ENCODE peak calls at places on chromosomes 4 and X, in seven cellular contexts. One of them, this sample, is unnamed.

GRCh38 chr4:175470141-175470540 is 341.9 kb downstream of the GPM6A start:
- DNase-seq in HCT116: no peak
- DNase-seq in GM23248: peak; percentile 36
- DNase-seq in choroid plexus epithelial cell: peak; percentile 76
- DNase-seq in gastrocnemius medialis: no peak
- DNase-seq in CD8-positive, alpha-beta memory T cell: no peak
- DNase-seq in A549: no peak
- DNase-seq in this sample: no peak

GRCh38 chr4:98677799-98678198 is 19.4 kb upstream of the TSPAN5 start:
- DNase-seq in HCT116: no peak
- DNase-seq in GM23248: no peak
- DNase-seq in choroid plexus epithelial cell: no peak
- DNase-seq in gastrocnemius medialis: no peak
- DNase-seq in CD8-positive, alpha-beta memory T cell: no peak
- DNase-seq in A549: no peak
- DNase-seq in this sample: no peak

GRCh38 chrX:29911673-29912072 is 303.7 kb upstream of the MAGEB2 start:
- DNase-seq in HCT116: no peak
- DNase-seq in GM23248: no peak
- DNase-seq in choroid plexus epithelial cell: no peak
- DNase-seq in gastrocnemius medialis: no peak
- DNase-seq in CD8-positive, alpha-beta memory T cell: no peak
- DNase-seq in A549: no peak
- DNase-seq in this sample: peak; percentile 1

GRCh38 chrX:109264878-109265277 is 217.0 kb downstream of the GUCY2F start:
- DNase-seq in HCT116: no peak
- DNase-seq in GM23248: no peak
- DNase-seq in choroid plexus epithelial cell: no peak
- DNase-seq in gastrocnemius medialis: no peak
- DNase-seq in CD8-positive, alpha-beta memory T cell: no peak
- DNase-seq in A549: no peak
- DNase-seq in this sample: no peak

GRCh38 chr4:10063544-10064300 is 42.4 kb upstream of the SLC2A9 start:
- DNase-seq in HCT116: peak; percentile 13
- DNase-seq in GM23248: peak; percentile 88
- DNase-seq in choroid plexus epithelial cell: peak; percentile 91
- DNase-seq in gastrocnemius medialis: peak; percentile 70
- DNase-seq in CD8-positive, alpha-beta memory T cell: no peak
- DNase-seq in A549: no peak
- DNase-seq in this sample: no peak

GRCh38 chrX:13165747-13166146 is 121.3 kb upstream of the FAM9C start:
- DNase-seq in HCT116: no peak
- DNase-seq in GM23248: no peak
- DNase-seq in choroid plexus epithelial cell: no peak
- DNase-seq in gastrocnemius medialis: no peak
- DNase-seq in CD8-positive, alpha-beta memory T cell: no peak
- DNase-seq in A549: no peak
- DNase-seq in this sample: no peak

GRCh38 chrX:148499638-148500427 is 584 bp upstream of the AFF2 start:
- DNase-seq in HCT116: no peak
- DNase-seq in GM23248: no peak
- DNase-seq in choroid plexus epithelial cell: no peak
- DNase-seq in gastrocnemius medialis: no peak
- DNase-seq in CD8-positive, alpha-beta memory T cell: no peak
- DNase-seq in A549: no peak
- DNase-seq in this sample: no peak

GRCh38 chr4:165207016-165207430 is 338 bp upstream of the KLHL2 start:
- DNase-seq in HCT116: no peak
- DNase-seq in GM23248: peak; percentile 47
- DNase-seq in choroid plexus epithelial cell: peak; percentile 41
- DNase-seq in gastrocnemius medialis: no peak
- DNase-seq in CD8-positive, alpha-beta memory T cell: no peak
- DNase-seq in A549: peak; percentile 9
- DNase-seq in this sample: no peak

GRCh38 chr4:56302775-56303174 is 84.5 kb downstream of the AASDH start:
- DNase-seq in HCT116: no peak
- DNase-seq in GM23248: no peak
- DNase-seq in choroid plexus epithelial cell: no peak
- DNase-seq in gastrocnemius medialis: no peak
- DNase-seq in CD8-positive, alpha-beta memory T cell: no peak
- DNase-seq in A549: no peak
- DNase-seq in this sample: no peak

GRCh38 chr4:93475730-93476129 is 352.8 kb upstream of the ATOH1 start:
- DNase-seq in HCT116: no peak
- DNase-seq in GM23248: no peak
- DNase-seq in choroid plexus epithelial cell: no peak
- DNase-seq in gastrocnemius medialis: no peak
- DNase-seq in CD8-positive, alpha-beta memory T cell: no peak
- DNase-seq in A549: no peak
- DNase-seq in this sample: no peak

GRCh38 chr4:158172196-158172557 is 648 bp downstream of the GASK1B start:
- DNase-seq in HCT116: no peak
- DNase-seq in GM23248: peak; percentile 28
- DNase-seq in choroid plexus epithelial cell: peak; percentile 73
- DNase-seq in gastrocnemius medialis: no peak
- DNase-seq in CD8-positive, alpha-beta memory T cell: no peak
- DNase-seq in A549: no peak
- DNase-seq in this sample: no peak

GRCh38 chrX:136336623-136337022 is 35.9 kb downstream of the ADGRG4 start:
- DNase-seq in HCT116: peak; percentile 3
- DNase-seq in GM23248: no peak
- DNase-seq in choroid plexus epithelial cell: peak; percentile 12
- DNase-seq in gastrocnemius medialis: no peak
- DNase-seq in CD8-positive, alpha-beta memory T cell: no peak
- DNase-seq in A549: no peak
- DNase-seq in this sample: peak; percentile 4

GRCh38 chr4:1080961-1081688 is 32.2 kb downstream of the RNF212 start:
- DNase-seq in HCT116: no peak
- DNase-seq in GM23248: peak; percentile 81
- DNase-seq in choroid plexus epithelial cell: no peak
- DNase-seq in gastrocnemius medialis: no peak
- DNase-seq in CD8-positive, alpha-beta memory T cell: no peak
- DNase-seq in A549: peak; percentile 16
- DNase-seq in this sample: peak; percentile 28

GRCh38 chr4:106627071-106627470 is 258.5 kb upstream of the GIMD1 start:
- DNase-seq in HCT116: no peak
- DNase-seq in GM23248: peak; percentile 48
- DNase-seq in choroid plexus epithelial cell: peak; percentile 24
- DNase-seq in gastrocnemius medialis: no peak
- DNase-seq in CD8-positive, alpha-beta memory T cell: no peak
- DNase-seq in A549: no peak
- DNase-seq in this sample: no peak

GRCh38 chr4:75985116-75985515 is 5.6 kb downstream of the SDAD1 start:
- DNase-seq in HCT116: no peak
- DNase-seq in GM23248: peak; percentile 96
- DNase-seq in choroid plexus epithelial cell: peak; percentile 70
- DNase-seq in gastrocnemius medialis: no peak
- DNase-seq in CD8-positive, alpha-beta memory T cell: no peak
- DNase-seq in A549: no peak
- DNase-seq in this sample: no peak

GRCh38 chr4:83449009-83449408 is 6.6 kb downstream of the HELQ start:
- DNase-seq in HCT116: no peak
- DNase-seq in GM23248: no peak
- DNase-seq in choroid plexus epithelial cell: no peak
- DNase-seq in gastrocnemius medialis: no peak
- DNase-seq in CD8-positive, alpha-beta memory T cell: no peak
- DNase-seq in A549: no peak
- DNase-seq in this sample: no peak

GRCh38 chrX:130896816-130897508 is 6.0 kb downstream of the ENOX2 start:
- DNase-seq in HCT116: no peak
- DNase-seq in GM23248: peak; percentile 59
- DNase-seq in choroid plexus epithelial cell: peak; percentile 26
- DNase-seq in gastrocnemius medialis: peak; percentile 16
- DNase-seq in CD8-positive, alpha-beta memory T cell: no peak
- DNase-seq in A549: no peak
- DNase-seq in this sample: no peak

GRCh38 chr4:156824451-156825060 is 147.0 kb downstream of the PDGFC start:
- DNase-seq in HCT116: no peak
- DNase-seq in GM23248: no peak
- DNase-seq in choroid plexus epithelial cell: no peak
- DNase-seq in gastrocnemius medialis: no peak
- DNase-seq in CD8-positive, alpha-beta memory T cell: no peak
- DNase-seq in A549: no peak
- DNase-seq in this sample: no peak

GRCh38 chr4:153114771-153115321 is 89.4 kb upstream of the TRIM2 start:
- DNase-seq in HCT116: peak; percentile 69
- DNase-seq in GM23248: peak; percentile 89
- DNase-seq in choroid plexus epithelial cell: peak; percentile 79
- DNase-seq in gastrocnemius medialis: no peak
- DNase-seq in CD8-positive, alpha-beta memory T cell: no peak
- DNase-seq in A549: no peak
- DNase-seq in this sample: peak; percentile 70

GRCh38 chrX:11143931-11144678 is 33.0 kb downstream of the HCCS start:
- DNase-seq in HCT116: peak; percentile 63
- DNase-seq in GM23248: peak; percentile 74
- DNase-seq in choroid plexus epithelial cell: peak; percentile 87
- DNase-seq in gastrocnemius medialis: peak; percentile 22
- DNase-seq in CD8-positive, alpha-beta memory T cell: peak; percentile 7
- DNase-seq in A549: peak; percentile 49
- DNase-seq in this sample: peak; percentile 68

GRCh38 chr4:77072195-77072753 is 3.5 kb downstream of the CCNI start:
- DNase-seq in HCT116: no peak
- DNase-seq in GM23248: no peak
- DNase-seq in choroid plexus epithelial cell: no peak
- DNase-seq in gastrocnemius medialis: no peak
- DNase-seq in CD8-positive, alpha-beta memory T cell: peak; percentile 10
- DNase-seq in A549: no peak
- DNase-seq in this sample: no peak

GRCh38 chr4:25198713-25199112 is 35.1 kb upstream of the PI4K2B start:
- DNase-seq in HCT116: no peak
- DNase-seq in GM23248: no peak
- DNase-seq in choroid plexus epithelial cell: no peak
- DNase-seq in gastrocnemius medialis: no peak
- DNase-seq in CD8-positive, alpha-beta memory T cell: no peak
- DNase-seq in A549: no peak
- DNase-seq in this sample: no peak

GRCh38 chr4:112732142-112732541 is 95.2 kb downstream of the LARP7 start:
- DNase-seq in HCT116: no peak
- DNase-seq in GM23248: no peak
- DNase-seq in choroid plexus epithelial cell: no peak
- DNase-seq in gastrocnemius medialis: no peak
- DNase-seq in CD8-positive, alpha-beta memory T cell: no peak
- DNase-seq in A549: no peak
- DNase-seq in this sample: no peak

DNA sequence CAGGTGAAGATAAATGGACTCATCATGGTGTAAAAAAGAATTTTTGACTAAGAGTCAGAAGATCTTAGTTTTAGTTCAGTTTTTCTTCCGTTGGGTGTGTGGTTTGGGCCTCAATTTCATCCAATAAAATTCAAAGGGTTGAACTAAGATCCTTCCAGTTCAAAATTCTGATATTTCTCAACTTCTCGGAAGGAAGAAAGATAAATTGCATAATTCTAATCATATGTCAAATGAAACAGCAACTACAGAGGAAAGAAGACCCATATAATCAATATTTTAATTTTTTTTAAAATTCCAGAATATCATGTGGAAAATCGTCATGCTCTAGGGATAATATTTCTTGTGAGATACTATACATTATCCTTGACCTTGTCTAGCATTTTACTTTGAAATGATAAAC is 192.8 kb downstream of the SPRY1 start:
- DNase-seq in HCT116: no peak
- DNase-seq in GM23248: no peak
- DNase-seq in choroid plexus epithelial cell: no peak
- DNase-seq in gastrocnemius medialis: no peak
- DNase-seq in CD8-positive, alpha-beta memory T cell: no peak
- DNase-seq in A549: no peak
- DNase-seq in this sample: no peak
- H3K4me3 ChIP-seq in HCT116: no peak overlapping the region
- H3K4me3 ChIP-seq in GM23248: no peak overlapping the region
- H3K4me3 ChIP-seq in choroid plexus epithelial cell: no peak overlapping the region
- H3K4me3 ChIP-seq in gastrocnemius medialis: no peak overlapping the region
- H3K4me3 ChIP-seq in CD8-positive, alpha-beta memory T cell: no peak overlapping the region
- H3K4me3 ChIP-seq in A549: no peak overlapping the region
- H3K4me3 ChIP-seq in this sample: no peak overlapping the region

DNA sequence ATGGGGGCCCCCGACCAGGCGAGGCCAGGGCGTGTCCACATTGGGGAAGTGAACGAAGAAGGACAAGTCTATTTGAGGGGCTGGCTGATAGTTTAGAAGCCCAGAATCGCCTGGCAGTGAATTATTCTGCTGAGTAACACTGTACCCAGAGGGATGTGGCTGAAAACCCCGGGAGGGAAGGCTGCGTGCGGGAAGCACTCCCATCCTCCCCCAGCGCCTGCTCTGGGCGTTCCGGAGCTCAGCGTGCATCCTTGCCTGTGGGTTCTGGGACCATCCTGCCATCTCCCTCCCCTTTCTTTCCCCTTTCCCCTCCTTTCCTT is 66.6 kb downstream of the TRMT44 start:
- DNase-seq in HCT116: no peak
- DNase-seq in GM23248: peak; percentile 85
- DNase-seq in choroid plexus epithelial cell: peak; percentile 59
- DNase-seq in gastrocnemius medialis: no peak
- DNase-seq in CD8-positive, alpha-beta memory T cell: no peak
- DNase-seq in A549: no peak
- DNase-seq in this sample: no peak
- H3K4me3 ChIP-seq in HCT116: no peak overlapping the region
- H3K4me3 ChIP-seq in GM23248: peak overlapping the region; percentile 21
- H3K4me3 ChIP-seq in choroid plexus epithelial cell: no peak overlapping the region
- H3K4me3 ChIP-seq in gastrocnemius medialis: no peak overlapping the region
- H3K4me3 ChIP-seq in CD8-positive, alpha-beta memory T cell: no peak overlapping the region
- H3K4me3 ChIP-seq in A549: no peak overlapping the region
- H3K4me3 ChIP-seq in this sample: no peak overlapping the region

DNA sequence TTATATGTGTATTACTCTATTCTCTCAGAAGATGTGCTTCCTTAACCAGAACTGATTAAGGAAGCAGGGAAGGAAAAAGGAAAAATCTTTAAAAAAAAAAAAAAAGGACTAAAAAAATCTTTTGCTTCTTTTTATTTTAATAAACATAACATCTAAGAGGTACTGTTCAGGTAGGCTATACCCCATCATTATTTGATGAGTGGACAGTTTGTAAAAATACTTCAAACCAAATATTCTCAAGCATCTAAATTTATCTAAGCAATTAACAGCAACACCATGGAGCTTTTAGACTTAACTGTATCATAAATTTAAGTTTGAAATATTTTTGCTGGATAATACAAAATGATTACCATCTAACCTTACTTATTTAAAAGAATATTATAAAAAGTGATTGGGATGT is 168.9 kb downstream of the MAB21L2 start:
- DNase-seq in HCT116: no peak
- DNase-seq in GM23248: no peak
- DNase-seq in choroid plexus epithelial cell: no peak
- DNase-seq in gastrocnemius medialis: no peak
- DNase-seq in CD8-positive, alpha-beta memory T cell: no peak
- DNase-seq in A549: no peak
- DNase-seq in this sample: no peak
- H3K4me3 ChIP-seq in HCT116: no peak overlapping the region
- H3K4me3 ChIP-seq in GM23248: no peak overlapping the region
- H3K4me3 ChIP-seq in choroid plexus epithelial cell: no peak overlapping the region
- H3K4me3 ChIP-seq in gastrocnemius medialis: no peak overlapping the region
- H3K4me3 ChIP-seq in CD8-positive, alpha-beta memory T cell: no peak overlapping the region
- H3K4me3 ChIP-seq in A549: no peak overlapping the region
- H3K4me3 ChIP-seq in this sample: no peak overlapping the region

DNA sequence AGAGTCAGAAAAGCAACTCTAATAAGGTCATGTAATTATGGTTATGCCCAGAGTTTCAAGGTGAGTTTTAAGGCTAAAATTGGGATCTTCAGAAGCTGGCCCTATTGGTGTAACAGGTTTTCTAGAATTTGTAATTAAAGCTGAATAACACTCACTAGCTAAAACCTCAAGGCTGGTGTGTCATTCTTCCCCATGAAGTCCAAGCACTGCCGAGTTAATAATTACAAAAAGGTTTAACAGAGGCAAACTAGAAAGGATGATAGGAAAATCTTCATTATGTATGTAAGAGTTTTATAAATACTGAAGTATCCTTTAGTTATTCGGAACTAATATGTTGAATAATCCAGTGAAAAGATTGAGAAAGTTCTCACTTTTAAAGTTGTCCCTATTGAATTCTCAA is 34.3 kb downstream of the MXRA5 start:
- DNase-seq in HCT116: no peak
- DNase-seq in GM23248: no peak
- DNase-seq in choroid plexus epithelial cell: no peak
- DNase-seq in gastrocnemius medialis: no peak
- DNase-seq in CD8-positive, alpha-beta memory T cell: no peak
- DNase-seq in A549: no peak
- DNase-seq in this sample: no peak
- H3K4me3 ChIP-seq in HCT116: no peak overlapping the region
- H3K4me3 ChIP-seq in GM23248: no peak overlapping the region
- H3K4me3 ChIP-seq in choroid plexus epithelial cell: no peak overlapping the region
- H3K4me3 ChIP-seq in gastrocnemius medialis: no peak overlapping the region
- H3K4me3 ChIP-seq in CD8-positive, alpha-beta memory T cell: no peak overlapping the region
- H3K4me3 ChIP-seq in A549: no peak overlapping the region
- H3K4me3 ChIP-seq in this sample: no peak overlapping the region

This sample was measured in Jurkat, Clone E6-1.